ENCODE peak calls at places on chromosomes 13 and 19, in eight cellular contexts. One of them, this sample, is unnamed.
A peak's percentile ranks its signal among the peaks of the same experiment; 100 is the strongest.

GRCh38 chr19:14363203-14364097 is 17.8 kb upstream of the ADGRE5 start:
- DNase-seq in NCI-H2081: no peak
- DNase-seq in AG10803: peak; percentile 77
- DNase-seq in CD4-positive, alpha-beta T cell: peak; percentile 46
- DNase-seq in amygdala: peak; percentile 12
- DNase-seq in GM19239: no peak
- DNase-seq in frontal cortex: no peak
- DNase-seq in HS-5: no peak
- DNase-seq in this sample: no peak

GRCh38 chr19:55116232-55117062 is 990 bp downstream of the PPP1R12C start:
- DNase-seq in frontal cortex: peak; percentile 81
- DNase-seq in GM19239: peak; percentile 78
- DNase-seq in amygdala: peak; percentile 51
- DNase-seq in CD4-positive, alpha-beta T cell: peak; percentile 36
- DNase-seq in HS-5: peak; percentile 34
- DNase-seq in NCI-H2081: peak; percentile 20
- DNase-seq in AG10803: peak; percentile 65
- DNase-seq in this sample: peak; percentile 43

GRCh38 chr13:91313103-91313502 is 34.4 kb upstream of the MIR17HG start:
- DNase-seq in CD4-positive, alpha-beta T cell: no peak
- DNase-seq in AG10803: peak; percentile 26
- DNase-seq in HS-5: peak; percentile 3
- DNase-seq in amygdala: no peak
- DNase-seq in NCI-H2081: peak; percentile 23
- DNase-seq in frontal cortex: peak; percentile 3
- DNase-seq in GM19239: no peak
- DNase-seq in this sample: no peak

GRCh38 chr13:73390100-73390499 is 331.3 kb downstream of the KLF5 start:
- DNase-seq in GM19239: no peak
- DNase-seq in AG10803: no peak
- DNase-seq in frontal cortex: no peak
- DNase-seq in HS-5: no peak
- DNase-seq in CD4-positive, alpha-beta T cell: no peak
- DNase-seq in amygdala: no peak
- DNase-seq in NCI-H2081: no peak
- DNase-seq in this sample: no peak

GRCh38 chr13:36418022-36418805 is 14.1 kb upstream of the CCNA1 start:
- DNase-seq in CD4-positive, alpha-beta T cell: no peak
- DNase-seq in frontal cortex: no peak
- DNase-seq in GM19239: no peak
- DNase-seq in AG10803: peak; percentile 17
- DNase-seq in HS-5: no peak
- DNase-seq in amygdala: no peak
- DNase-seq in NCI-H2081: no peak
- DNase-seq in this sample: no peak

GRCh38 chr19:4776436-4777205 is 14.9 kb upstream of the FEM1A start:
- DNase-seq in NCI-H2081: no peak
- DNase-seq in HS-5: no peak
- DNase-seq in amygdala: no peak
- DNase-seq in frontal cortex: no peak
- DNase-seq in GM19239: no peak
- DNase-seq in CD4-positive, alpha-beta T cell: no peak
- DNase-seq in AG10803: no peak
- DNase-seq in this sample: no peak

GRCh38 chr13:101127741-101128353 is 288.5 kb downstream of the NALCN start:
- DNase-seq in NCI-H2081: peak; percentile 70
- DNase-seq in AG10803: peak; percentile 41
- DNase-seq in amygdala: no peak
- DNase-seq in HS-5: no peak
- DNase-seq in CD4-positive, alpha-beta T cell: no peak
- DNase-seq in frontal cortex: peak; percentile 15
- DNase-seq in GM19239: peak; percentile 3
- DNase-seq in this sample: no peak

GRCh38 chr13:113367020-113367560 is 3.2 kb upstream of the GRTP1 start:
- DNase-seq in HS-5: no peak
- DNase-seq in frontal cortex: no peak
- DNase-seq in amygdala: no peak
- DNase-seq in NCI-H2081: no peak
- DNase-seq in CD4-positive, alpha-beta T cell: no peak
- DNase-seq in GM19239: no peak
- DNase-seq in AG10803: no peak
- DNase-seq in this sample: no peak

GRCh38 chr19:10568444-10568825 is 344 bp downstream of the CDKN2D start:
- DNase-seq in amygdala: no peak
- DNase-seq in NCI-H2081: peak; percentile 60
- DNase-seq in AG10803: no peak
- DNase-seq in GM19239: no peak
- DNase-seq in HS-5: no peak
- DNase-seq in CD4-positive, alpha-beta T cell: no peak
- DNase-seq in frontal cortex: no peak
- DNase-seq in this sample: peak; percentile 50

GRCh38 chr13:112711528-112712265 is 21.9 kb downstream of the ATP11A start:
- DNase-seq in AG10803: peak; percentile 98
- DNase-seq in GM19239: no peak
- DNase-seq in NCI-H2081: peak; percentile 78
- DNase-seq in HS-5: peak; percentile 71
- DNase-seq in CD4-positive, alpha-beta T cell: no peak
- DNase-seq in frontal cortex: peak; percentile 65
- DNase-seq in amygdala: no peak
- DNase-seq in this sample: peak; percentile 72

GRCh38 chr19:8363803-8364771 is at the start of gene ANGPTL4:
- DNase-seq in GM19239: no peak
- DNase-seq in CD4-positive, alpha-beta T cell: peak; percentile 33
- DNase-seq in HS-5: peak; percentile 18
- DNase-seq in frontal cortex: peak; percentile 63
- DNase-seq in AG10803: peak; percentile 74
- DNase-seq in amygdala: peak; percentile 12
- DNase-seq in NCI-H2081: no peak
- DNase-seq in this sample: no peak

GRCh38 chr19:1067341-1068103 is 555 bp downstream of the ARHGAP45 start:
- DNase-seq in frontal cortex: no peak
- DNase-seq in GM19239: no peak
- DNase-seq in CD4-positive, alpha-beta T cell: no peak
- DNase-seq in HS-5: no peak
- DNase-seq in amygdala: no peak
- DNase-seq in AG10803: no peak
- DNase-seq in NCI-H2081: no peak
- DNase-seq in this sample: no peak

GRCh38 chr13:91482427-91482826 is 84.0 kb downstream of the GPC5 start:
- DNase-seq in amygdala: no peak
- DNase-seq in NCI-H2081: no peak
- DNase-seq in AG10803: no peak
- DNase-seq in GM19239: no peak
- DNase-seq in frontal cortex: no peak
- DNase-seq in CD4-positive, alpha-beta T cell: no peak
- DNase-seq in HS-5: no peak
- DNase-seq in this sample: no peak

GRCh38 chr13:30493670-30494381 is 28.1 kb upstream of the HMGB1 start:
- DNase-seq in CD4-positive, alpha-beta T cell: no peak
- DNase-seq in frontal cortex: no peak
- DNase-seq in amygdala: no peak
- DNase-seq in NCI-H2081: no peak
- DNase-seq in GM19239: no peak
- DNase-seq in HS-5: no peak
- DNase-seq in AG10803: no peak
- DNase-seq in this sample: no peak

GRCh38 chr19:10227215-10227971 is 3.7 kb downstream of the S1PR2 start:
- DNase-seq in amygdala: peak; percentile 76
- DNase-seq in frontal cortex: peak; percentile 93
- DNase-seq in CD4-positive, alpha-beta T cell: no peak
- DNase-seq in NCI-H2081: no peak
- DNase-seq in AG10803: no peak
- DNase-seq in GM19239: no peak
- DNase-seq in HS-5: no peak
- DNase-seq in this sample: peak; percentile 87

GRCh38 chr13:29801737-29802305 is 48.6 kb downstream of the UBL3 start:
- DNase-seq in HS-5: no peak
- DNase-seq in GM19239: no peak
- DNase-seq in amygdala: no peak
- DNase-seq in CD4-positive, alpha-beta T cell: no peak
- DNase-seq in AG10803: peak; percentile 22
- DNase-seq in frontal cortex: no peak
- DNase-seq in NCI-H2081: no peak
- DNase-seq in this sample: no peak

GRCh38 chr13:114088234-114088633 is 44.2 kb downstream of the RASA3 start:
- DNase-seq in GM19239: no peak
- DNase-seq in amygdala: no peak
- DNase-seq in AG10803: no peak
- DNase-seq in frontal cortex: no peak
- DNase-seq in HS-5: no peak
- DNase-seq in NCI-H2081: no peak
- DNase-seq in CD4-positive, alpha-beta T cell: no peak
- DNase-seq in this sample: no peak

GRCh38 chr19:1592023-1592754 is 476 bp downstream of the MBD3 start:
- DNase-seq in CD4-positive, alpha-beta T cell: peak; percentile 84
- DNase-seq in NCI-H2081: peak; percentile 87
- DNase-seq in AG10803: peak; percentile 89
- DNase-seq in GM19239: peak; percentile 98
- DNase-seq in HS-5: no peak
- DNase-seq in amygdala: peak; percentile 55
- DNase-seq in frontal cortex: peak; percentile 98
- DNase-seq in this sample: peak; percentile 70

GRCh38 chr19:15672580-15673175 is at the start of gene CYP4F12:
- DNase-seq in NCI-H2081: no peak
- DNase-seq in GM19239: no peak
- DNase-seq in AG10803: peak; percentile 17
- DNase-seq in HS-5: no peak
- DNase-seq in CD4-positive, alpha-beta T cell: peak; percentile 32
- DNase-seq in frontal cortex: no peak
- DNase-seq in amygdala: no peak
- DNase-seq in this sample: no peak

GRCh38 chr19:10289167-10289835 is 451 bp upstream of the ICAM5 start:
- DNase-seq in NCI-H2081: peak; percentile 69
- DNase-seq in CD4-positive, alpha-beta T cell: peak; percentile 50
- DNase-seq in frontal cortex: no peak
- DNase-seq in AG10803: peak; percentile 33
- DNase-seq in GM19239: no peak
- DNase-seq in amygdala: no peak
- DNase-seq in HS-5: peak; percentile 80
- DNase-seq in this sample: no peak

GRCh38 chr19:23254141-23254910 is 4.1 kb upstream of the ZNF724 start:
- DNase-seq in frontal cortex: no peak
- DNase-seq in NCI-H2081: no peak
- DNase-seq in CD4-positive, alpha-beta T cell: no peak
- DNase-seq in amygdala: no peak
- DNase-seq in HS-5: no peak
- DNase-seq in AG10803: no peak
- DNase-seq in GM19239: no peak
- DNase-seq in this sample: no peak

GRCh38 chr19:18446145-18446810 is 8.3 kb upstream of the ISYNA1 start:
- DNase-seq in GM19239: no peak
- DNase-seq in CD4-positive, alpha-beta T cell: no peak
- DNase-seq in NCI-H2081: no peak
- DNase-seq in frontal cortex: no peak
- DNase-seq in amygdala: no peak
- DNase-seq in HS-5: no peak
- DNase-seq in AG10803: no peak
- DNase-seq in this sample: no peak

GRCh38 chr13:36148436-36148835 is 17.3 kb upstream of the DCLK1 start:
- DNase-seq in AG10803: no peak
- DNase-seq in amygdala: no peak
- DNase-seq in NCI-H2081: no peak
- DNase-seq in GM19239: no peak
- DNase-seq in CD4-positive, alpha-beta T cell: no peak
- DNase-seq in HS-5: no peak
- DNase-seq in frontal cortex: no peak
- DNase-seq in this sample: no peak

GRCh38 chr19:54648129-54648528 is 14.7 kb upstream of the LILRB4 start:
- DNase-seq in amygdala: no peak
- DNase-seq in NCI-H2081: no peak
- DNase-seq in frontal cortex: no peak
- DNase-seq in CD4-positive, alpha-beta T cell: no peak
- DNase-seq in HS-5: no peak
- DNase-seq in GM19239: no peak
- DNase-seq in AG10803: no peak
- DNase-seq in this sample: no peak

GRCh38 chr13:27960362-27961226 is 8.5 kb downstream of the CDX2 start:
- DNase-seq in NCI-H2081: peak; percentile 30
- DNase-seq in GM19239: peak; percentile 37
- DNase-seq in HS-5: no peak
- DNase-seq in CD4-positive, alpha-beta T cell: no peak
- DNase-seq in amygdala: no peak
- DNase-seq in AG10803: peak; percentile 12
- DNase-seq in frontal cortex: peak; percentile 34
- DNase-seq in this sample: no peak

GRCh38 chr19:28940751-28941500 is 272.0 kb downstream of the UQCRFS1 start:
- DNase-seq in amygdala: no peak
- DNase-seq in HS-5: peak; percentile 9
- DNase-seq in GM19239: no peak
- DNase-seq in NCI-H2081: no peak
- DNase-seq in CD4-positive, alpha-beta T cell: no peak
- DNase-seq in frontal cortex: no peak
- DNase-seq in AG10803: peak; percentile 87
- DNase-seq in this sample: no peak

GRCh38 chr19:46009530-46010510 is 13.0 kb downstream of the PGLYRP1 start:
- DNase-seq in NCI-H2081: peak; percentile 68
- DNase-seq in AG10803: peak; percentile 55
- DNase-seq in GM19239: peak; percentile 54
- DNase-seq in frontal cortex: peak; percentile 68
- DNase-seq in CD4-positive, alpha-beta T cell: peak; percentile 58
- DNase-seq in HS-5: peak; percentile 20
- DNase-seq in amygdala: peak; percentile 24
- DNase-seq in this sample: peak; percentile 60

GRCh38 chr13:33466262-33466661 is 180.7 kb upstream of the STARD13 start:
- DNase-seq in CD4-positive, alpha-beta T cell: no peak
- DNase-seq in NCI-H2081: no peak
- DNase-seq in amygdala: no peak
- DNase-seq in AG10803: no peak
- DNase-seq in HS-5: no peak
- DNase-seq in GM19239: no peak
- DNase-seq in frontal cortex: no peak
- DNase-seq in this sample: no peak

GRCh38 chr19:45175663-45176345 is 2.2 kb downstream of the TRAPPC6A start:
- DNase-seq in HS-5: no peak
- DNase-seq in frontal cortex: no peak
- DNase-seq in NCI-H2081: no peak
- DNase-seq in GM19239: no peak
- DNase-seq in CD4-positive, alpha-beta T cell: no peak
- DNase-seq in AG10803: no peak
- DNase-seq in amygdala: no peak
- DNase-seq in this sample: no peak

GRCh38 chr13:79870766-79871165 is 389.8 kb downstream of the NDFIP2 start:
- DNase-seq in CD4-positive, alpha-beta T cell: no peak
- DNase-seq in amygdala: no peak
- DNase-seq in GM19239: no peak
- DNase-seq in HS-5: no peak
- DNase-seq in frontal cortex: no peak
- DNase-seq in NCI-H2081: no peak
- DNase-seq in AG10803: peak; percentile 9
- DNase-seq in this sample: no peak

GRCh38 chr19:58557253-58558065 is 952 bp downstream of the UBE2M start:
- DNase-seq in CD4-positive, alpha-beta T cell: no peak
- DNase-seq in HS-5: no peak
- DNase-seq in AG10803: no peak
- DNase-seq in NCI-H2081: no peak
- DNase-seq in amygdala: no peak
- DNase-seq in frontal cortex: no peak
- DNase-seq in GM19239: no peak
- DNase-seq in this sample: no peak

GRCh38 chr19:57688011-57688763 is 6.4 kb downstream of the ZNF551 start:
- DNase-seq in amygdala: no peak
- DNase-seq in frontal cortex: no peak
- DNase-seq in GM19239: no peak
- DNase-seq in NCI-H2081: no peak
- DNase-seq in HS-5: no peak
- DNase-seq in CD4-positive, alpha-beta T cell: no peak
- DNase-seq in AG10803: no peak
- DNase-seq in this sample: no peak

GRCh38 chr13:98466634-98467236 is 110.2 kb downstream of the STK24 start:
- DNase-seq in AG10803: peak; percentile 45
- DNase-seq in frontal cortex: no peak
- DNase-seq in NCI-H2081: peak; percentile 31
- DNase-seq in GM19239: no peak
- DNase-seq in CD4-positive, alpha-beta T cell: peak; percentile 31
- DNase-seq in amygdala: no peak
- DNase-seq in HS-5: no peak
- DNase-seq in this sample: no peak

GRCh38 chr19:49921871-49922755 is 6.9 kb upstream of the ATF5 start:
- DNase-seq in HS-5: peak; percentile 43
- DNase-seq in AG10803: peak; percentile 81
- DNase-seq in GM19239: no peak
- DNase-seq in frontal cortex: no peak
- DNase-seq in amygdala: no peak
- DNase-seq in CD4-positive, alpha-beta T cell: no peak
- DNase-seq in NCI-H2081: no peak
- DNase-seq in this sample: no peak

This sample was measured in nucleus accumbens.